ENCODE peak calls at places on chromosomes 5 and 9, in eight cellular contexts. One of them, this sample, is unnamed.

GRCh38 chr5:85096426-85096825 is 711.7 kb upstream of the EDIL3 start:
- DNase-seq in cerebellar cortex: no peak
- DNase-seq in lower lobe of right lung: no peak
- DNase-seq in NCI-H774: no peak
- DNase-seq in NCI-H2081: no peak
- DNase-seq in anterior cingulate cortex: no peak
- DNase-seq in NCI-H1105 treated with DMSO at 0.1 percent for 48 hours: no peak
- DNase-seq in iris pigment epithelial cell: no peak
- DNase-seq in this sample: peak; percentile 57

GRCh38 chr5:57494104-57495098 is 11.8 kb upstream of the ACTBL2 start:
- DNase-seq in cerebellar cortex: no peak
- DNase-seq in lower lobe of right lung: peak; percentile 74
- DNase-seq in NCI-H774: no peak
- DNase-seq in NCI-H2081: peak; percentile 7
- DNase-seq in anterior cingulate cortex: no peak
- DNase-seq in NCI-H1105 treated with DMSO at 0.1 percent for 48 hours: peak; percentile 69
- DNase-seq in iris pigment epithelial cell: peak; percentile 100
- DNase-seq in this sample: peak; percentile 98

GRCh38 chr5:180595381-180596114 is 4.2 kb upstream of the SCGB3A1 start:
- DNase-seq in cerebellar cortex: no peak
- DNase-seq in lower lobe of right lung: peak; percentile 55
- DNase-seq in NCI-H774: no peak
- DNase-seq in NCI-H2081: no peak
- DNase-seq in anterior cingulate cortex: no peak
- DNase-seq in NCI-H1105 treated with DMSO at 0.1 percent for 48 hours: no peak
- DNase-seq in iris pigment epithelial cell: no peak
- DNase-seq in this sample: no peak

GRCh38 chr9:613771-614347 is 227.6 kb upstream of the DMRT1 start:
- DNase-seq in cerebellar cortex: peak; percentile 89
- DNase-seq in lower lobe of right lung: peak; percentile 76
- DNase-seq in NCI-H774: peak; percentile 22
- DNase-seq in NCI-H2081: no peak
- DNase-seq in anterior cingulate cortex: peak; percentile 90
- DNase-seq in NCI-H1105 treated with DMSO at 0.1 percent for 48 hours: peak; percentile 69
- DNase-seq in iris pigment epithelial cell: peak; percentile 87
- DNase-seq in this sample: peak; percentile 94

GRCh38 chr5:161614342-161614741 is 67.8 kb upstream of the GABRB2 start:
- DNase-seq in cerebellar cortex: no peak
- DNase-seq in lower lobe of right lung: no peak
- DNase-seq in NCI-H774: no peak
- DNase-seq in NCI-H2081: no peak
- DNase-seq in anterior cingulate cortex: no peak
- DNase-seq in NCI-H1105 treated with DMSO at 0.1 percent for 48 hours: no peak
- DNase-seq in iris pigment epithelial cell: no peak
- DNase-seq in this sample: no peak

GRCh38 chr5:148937830-148938534 is 111.6 kb downstream of the ADRB2 start:
- DNase-seq in cerebellar cortex: no peak
- DNase-seq in lower lobe of right lung: no peak
- DNase-seq in NCI-H774: no peak
- DNase-seq in NCI-H2081: no peak
- DNase-seq in anterior cingulate cortex: no peak
- DNase-seq in NCI-H1105 treated with DMSO at 0.1 percent for 48 hours: no peak
- DNase-seq in iris pigment epithelial cell: no peak
- DNase-seq in this sample: no peak

GRCh38 chr9:82605657-82606031 is 457.3 kb downstream of the RASEF start:
- DNase-seq in cerebellar cortex: no peak
- DNase-seq in lower lobe of right lung: no peak
- DNase-seq in NCI-H774: no peak
- DNase-seq in NCI-H2081: no peak
- DNase-seq in anterior cingulate cortex: no peak
- DNase-seq in NCI-H1105 treated with DMSO at 0.1 percent for 48 hours: no peak
- DNase-seq in iris pigment epithelial cell: no peak
- DNase-seq in this sample: no peak

GRCh38 chr5:98816574-98817222 is 43.2 kb downstream of the RGMB start:
- DNase-seq in cerebellar cortex: no peak
- DNase-seq in lower lobe of right lung: peak; percentile 71
- DNase-seq in NCI-H774: peak; percentile 4
- DNase-seq in NCI-H2081: no peak
- DNase-seq in anterior cingulate cortex: no peak
- DNase-seq in NCI-H1105 treated with DMSO at 0.1 percent for 48 hours: peak; percentile 36
- DNase-seq in iris pigment epithelial cell: no peak
- DNase-seq in this sample: no peak

GRCh38 chr5:118243068-118243467 is 745.3 kb downstream of the DTWD2 start:
- DNase-seq in cerebellar cortex: no peak
- DNase-seq in lower lobe of right lung: no peak
- DNase-seq in NCI-H774: no peak
- DNase-seq in NCI-H2081: no peak
- DNase-seq in anterior cingulate cortex: no peak
- DNase-seq in NCI-H1105 treated with DMSO at 0.1 percent for 48 hours: no peak
- DNase-seq in iris pigment epithelial cell: no peak
- DNase-seq in this sample: no peak

GRCh38 chr5:160555836-160556660 is 134.4 kb downstream of the PTTG1 start:
- DNase-seq in cerebellar cortex: no peak
- DNase-seq in lower lobe of right lung: peak; percentile 58
- DNase-seq in NCI-H774: peak; percentile 34
- DNase-seq in NCI-H2081: peak; percentile 65
- DNase-seq in anterior cingulate cortex: no peak
- DNase-seq in NCI-H1105 treated with DMSO at 0.1 percent for 48 hours: peak; percentile 73
- DNase-seq in iris pigment epithelial cell: no peak
- DNase-seq in this sample: peak; percentile 1

GRCh38 chr5:55773057-55773456 is 35.2 kb downstream of the DDX4 start:
- DNase-seq in cerebellar cortex: no peak
- DNase-seq in lower lobe of right lung: no peak
- DNase-seq in NCI-H774: peak; percentile 59
- DNase-seq in NCI-H2081: no peak
- DNase-seq in anterior cingulate cortex: peak; percentile 57
- DNase-seq in NCI-H1105 treated with DMSO at 0.1 percent for 48 hours: no peak
- DNase-seq in iris pigment epithelial cell: peak; percentile 4
- DNase-seq in this sample: no peak

GRCh38 chr9:89603629-89604462 is 966 bp upstream of the GADD45G start:
- DNase-seq in cerebellar cortex: peak; percentile 70
- DNase-seq in lower lobe of right lung: peak; percentile 84
- DNase-seq in NCI-H774: peak; percentile 82
- DNase-seq in NCI-H2081: peak; percentile 91
- DNase-seq in anterior cingulate cortex: peak; percentile 38
- DNase-seq in NCI-H1105 treated with DMSO at 0.1 percent for 48 hours: peak; percentile 89
- DNase-seq in iris pigment epithelial cell: peak; percentile 40
- DNase-seq in this sample: peak; percentile 45

GRCh38 chr9:123350590-123351310 is 5.2 kb upstream of the CRB2 start:
- DNase-seq in cerebellar cortex: no peak
- DNase-seq in lower lobe of right lung: peak; percentile 37
- DNase-seq in NCI-H774: no peak
- DNase-seq in NCI-H2081: no peak
- DNase-seq in anterior cingulate cortex: no peak
- DNase-seq in NCI-H1105 treated with DMSO at 0.1 percent for 48 hours: no peak
- DNase-seq in iris pigment epithelial cell: peak; percentile 17
- DNase-seq in this sample: no peak

GRCh38 chr5:68224561-68225187 is 9.1 kb downstream of the PIK3R1 start:
- DNase-seq in cerebellar cortex: no peak
- DNase-seq in lower lobe of right lung: no peak
- DNase-seq in NCI-H774: no peak
- DNase-seq in NCI-H2081: no peak
- DNase-seq in anterior cingulate cortex: no peak
- DNase-seq in NCI-H1105 treated with DMSO at 0.1 percent for 48 hours: no peak
- DNase-seq in iris pigment epithelial cell: peak; percentile 65
- DNase-seq in this sample: no peak

GRCh38 chr5:14250094-14250777 is 107.1 kb downstream of the TRIO start:
- DNase-seq in cerebellar cortex: peak; percentile 96
- DNase-seq in lower lobe of right lung: peak; percentile 58
- DNase-seq in NCI-H774: peak; percentile 63
- DNase-seq in NCI-H2081: peak; percentile 93
- DNase-seq in anterior cingulate cortex: peak; percentile 84
- DNase-seq in NCI-H1105 treated with DMSO at 0.1 percent for 48 hours: peak; percentile 84
- DNase-seq in iris pigment epithelial cell: peak; percentile 91
- DNase-seq in this sample: peak; percentile 88

GRCh38 chr5:151597749-151598148 is 6.6 kb upstream of the FAT2 start:
- DNase-seq in cerebellar cortex: no peak
- DNase-seq in lower lobe of right lung: peak; percentile 60
- DNase-seq in NCI-H774: no peak
- DNase-seq in NCI-H2081: no peak
- DNase-seq in anterior cingulate cortex: no peak
- DNase-seq in NCI-H1105 treated with DMSO at 0.1 percent for 48 hours: no peak
- DNase-seq in iris pigment epithelial cell: no peak
- DNase-seq in this sample: no peak

GRCh38 chr9:98081477-98082219 is 25.1 kb downstream of the NANS start:
- DNase-seq in cerebellar cortex: no peak
- DNase-seq in lower lobe of right lung: peak; percentile 64
- DNase-seq in NCI-H774: no peak
- DNase-seq in NCI-H2081: no peak
- DNase-seq in anterior cingulate cortex: no peak
- DNase-seq in NCI-H1105 treated with DMSO at 0.1 percent for 48 hours: no peak
- DNase-seq in iris pigment epithelial cell: peak; percentile 57
- DNase-seq in this sample: no peak

GRCh38 chr5:147626494-147626893 is 116.6 kb upstream of the DPYSL3 start:
- DNase-seq in cerebellar cortex: no peak
- DNase-seq in lower lobe of right lung: no peak
- DNase-seq in NCI-H774: no peak
- DNase-seq in NCI-H2081: no peak
- DNase-seq in anterior cingulate cortex: no peak
- DNase-seq in NCI-H1105 treated with DMSO at 0.1 percent for 48 hours: no peak
- DNase-seq in iris pigment epithelial cell: no peak
- DNase-seq in this sample: no peak

GRCh38 chr9:91720746-91721705 is 229.0 kb downstream of the ROR2 start:
- DNase-seq in cerebellar cortex: no peak
- DNase-seq in lower lobe of right lung: no peak
- DNase-seq in NCI-H774: no peak
- DNase-seq in NCI-H2081: no peak
- DNase-seq in anterior cingulate cortex: no peak
- DNase-seq in NCI-H1105 treated with DMSO at 0.1 percent for 48 hours: no peak
- DNase-seq in iris pigment epithelial cell: no peak
- DNase-seq in this sample: no peak

GRCh38 chr5:141236516-141237313 is 8.5 kb upstream of the PCDHB15 start:
- DNase-seq in cerebellar cortex: no peak
- DNase-seq in lower lobe of right lung: no peak
- DNase-seq in NCI-H774: no peak
- DNase-seq in NCI-H2081: no peak
- DNase-seq in anterior cingulate cortex: no peak
- DNase-seq in NCI-H1105 treated with DMSO at 0.1 percent for 48 hours: no peak
- DNase-seq in iris pigment epithelial cell: no peak
- DNase-seq in this sample: no peak

GRCh38 chr9:122837266-122837850 is 9.0 kb upstream of the PDCL start:
- DNase-seq in cerebellar cortex: no peak
- DNase-seq in lower lobe of right lung: no peak
- DNase-seq in NCI-H774: no peak
- DNase-seq in NCI-H2081: no peak
- DNase-seq in anterior cingulate cortex: no peak
- DNase-seq in NCI-H1105 treated with DMSO at 0.1 percent for 48 hours: no peak
- DNase-seq in iris pigment epithelial cell: no peak
- DNase-seq in this sample: no peak

GRCh38 chr5:45101146-45101545 is 292.4 kb downstream of the MRPS30 start:
- DNase-seq in cerebellar cortex: no peak
- DNase-seq in lower lobe of right lung: no peak
- DNase-seq in NCI-H774: no peak
- DNase-seq in NCI-H2081: no peak
- DNase-seq in anterior cingulate cortex: no peak
- DNase-seq in NCI-H1105 treated with DMSO at 0.1 percent for 48 hours: no peak
- DNase-seq in iris pigment epithelial cell: no peak
- DNase-seq in this sample: no peak

GRCh38 chr5:151799407-151799806 is 27.7 kb downstream of the G3BP1 start:
- DNase-seq in cerebellar cortex: no peak
- DNase-seq in lower lobe of right lung: no peak
- DNase-seq in NCI-H774: no peak
- DNase-seq in NCI-H2081: no peak
- DNase-seq in anterior cingulate cortex: no peak
- DNase-seq in NCI-H1105 treated with DMSO at 0.1 percent for 48 hours: no peak
- DNase-seq in iris pigment epithelial cell: peak; percentile 71
- DNase-seq in this sample: peak; percentile 28

GRCh38 chr5:132433141-132433540 is 57.4 kb downstream of the IRF1 start:
- DNase-seq in cerebellar cortex: no peak
- DNase-seq in lower lobe of right lung: no peak
- DNase-seq in NCI-H774: no peak
- DNase-seq in NCI-H2081: no peak
- DNase-seq in anterior cingulate cortex: no peak
- DNase-seq in NCI-H1105 treated with DMSO at 0.1 percent for 48 hours: no peak
- DNase-seq in iris pigment epithelial cell: no peak
- DNase-seq in this sample: no peak

GRCh38 chr9:126682928-126683697 is 69.4 kb downstream of the LMX1B start:
- DNase-seq in cerebellar cortex: no peak
- DNase-seq in lower lobe of right lung: no peak
- DNase-seq in NCI-H774: no peak
- DNase-seq in NCI-H2081: no peak
- DNase-seq in anterior cingulate cortex: no peak
- DNase-seq in NCI-H1105 treated with DMSO at 0.1 percent for 48 hours: no peak
- DNase-seq in iris pigment epithelial cell: no peak
- DNase-seq in this sample: no peak

This sample was measured in astrocyte of the spinal cord.